ENCODE peak calls at places on chromosomes 11 and 22, in four cellular contexts. C is WERI-Rb-1, A is breast epithelium, T is endodermal cell. D is an unnamed sample.

GRCh38 chr11:129023968-129024676 is 81.5 kb upstream of the TP53AIP1 start:
- DNase-seq in C (peak; percentile 60), T (peak; percentile 89), A (peak; percentile 75), D (no peak)

GRCh38 chr22:48629631-48630443 is 1197.8 kb downstream of the BRD1 start:
- DNase-seq in T (no peak), C (peak; percentile 62), A (no peak), D (no peak)

GRCh38 chr11:102513869-102514268 is 16.7 kb downstream of the MMP7 start:
- DNase-seq in A (peak; percentile 89), T (no peak), C (no peak), D (no peak)

GRCh38 chr11:115447273-115447864 is 56.8 kb downstream of the CADM1 start:
- DNase-seq in A (no peak), C (no peak), T (no peak), D (no peak)

GRCh38 chr11:112096194-112096593 is 9.5 kb downstream of the SDHD start:
- DNase-seq in C (no peak), T (no peak), A (no peak), D (no peak)

GRCh38 chr11:100963375-100963774 is 166.2 kb downstream of the PGR start:
- DNase-seq in T (no peak), C (no peak), A (no peak), D (no peak)

GRCh38 chr11:126139541-126140091 is 71.8 kb downstream of the RPUSD4 start:
- DNase-seq in A (no peak), T (peak; percentile 48), C (no peak), D (no peak)

GRCh38 chr11:1876361-1877063 is 15.2 kb downstream of the PRR33 start:
- DNase-seq in A (no peak), T (peak; percentile 83), C (peak; percentile 58), D (no peak)

DNA sequence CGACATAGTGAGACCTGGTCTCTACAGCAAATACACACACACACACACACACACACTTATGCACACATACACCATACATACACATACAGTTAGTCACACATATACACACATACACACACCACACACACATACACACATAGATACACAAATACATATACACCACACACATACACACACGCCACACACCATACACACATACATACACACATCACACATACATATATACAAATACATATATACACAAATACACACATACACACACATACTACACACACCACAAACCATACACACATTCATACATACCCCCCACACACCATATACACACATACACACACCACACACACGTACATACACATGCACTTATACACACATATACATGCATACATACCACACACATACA is 57.7 kb downstream of the MICAL2 start:
- DNase-seq in A (no peak), C (no peak), T (no peak), D (no peak)
- H3K27ac ChIP-seq in A (no peak overlapping the region), C (no peak overlapping the region), T (no peak overlapping the region), D (peak overlapping the region; percentile 98)

GRCh38 chr22:35353318-35353717 is 27.6 kb upstream of the HMOX1 start:
- DNase-seq in T (no peak), C (no peak), A (no peak), D (no peak)
- H3K27ac ChIP-seq in T (no peak overlapping the region), C (no peak overlapping the region), A (no peak overlapping the region), D (no peak overlapping the region)

GRCh38 chr11:132234878-132235277 is 864.5 kb downstream of the NTM start:
- DNase-seq in A (no peak), C (no peak), T (no peak), D (no peak)
- H3K27ac ChIP-seq in A (no peak overlapping the region), C (no peak overlapping the region), T (no peak overlapping the region), D (no peak overlapping the region)

GRCh38 chr11:30938801-30939200 is 352.6 kb upstream of the MPPED2 start:
- DNase-seq in A (no peak), C (no peak), T (no peak), D (no peak)
- H3K27ac ChIP-seq in A (no peak overlapping the region), C (no peak overlapping the region), T (no peak overlapping the region), D (no peak overlapping the region)

GRCh38 chr11:26904801-26905200 is 89.1 kb upstream of the FIBIN start:
- DNase-seq in A (no peak), T (no peak), C (no peak), D (no peak)

GRCh38 chr11:26914968-26915367 is 78.9 kb upstream of the FIBIN start:
- DNase-seq in C (no peak), T (no peak), A (no peak), D (no peak)

GRCh38 chr11:26909429-26910009 is 84.4 kb upstream of the FIBIN start:
- DNase-seq in T (no peak), A (no peak), C (no peak), D (no peak)

GRCh38 chr11:26905368-26905767 is 88.5 kb upstream of the FIBIN start:
- DNase-seq in T (no peak), A (no peak), C (no peak), D (no peak)

DNA sequence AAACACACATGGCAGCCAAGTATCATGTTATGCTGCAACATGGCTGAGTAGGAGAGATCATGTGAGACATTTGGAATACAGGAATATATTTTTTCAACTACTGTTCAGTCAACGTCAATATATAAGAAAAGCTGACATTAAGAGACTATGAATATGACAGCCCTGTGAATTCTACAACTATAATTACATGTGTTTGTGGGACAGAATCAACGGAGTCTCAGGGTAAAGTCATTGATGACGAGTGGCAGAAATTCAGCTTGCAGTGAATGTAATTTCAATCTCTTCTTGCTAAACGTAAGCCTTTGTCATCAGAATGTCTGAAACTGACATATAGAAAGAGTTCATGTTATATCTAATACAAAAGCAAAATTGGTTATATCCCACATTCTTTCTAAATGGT is 83.7 kb upstream of the FIBIN start:
- DNase-seq in C (no peak), A (no peak), T (no peak), D (no peak)
- H3K27ac ChIP-seq in C (no peak overlapping the region), A (no peak overlapping the region), T (no peak overlapping the region), D (no peak overlapping the region)

DNA sequence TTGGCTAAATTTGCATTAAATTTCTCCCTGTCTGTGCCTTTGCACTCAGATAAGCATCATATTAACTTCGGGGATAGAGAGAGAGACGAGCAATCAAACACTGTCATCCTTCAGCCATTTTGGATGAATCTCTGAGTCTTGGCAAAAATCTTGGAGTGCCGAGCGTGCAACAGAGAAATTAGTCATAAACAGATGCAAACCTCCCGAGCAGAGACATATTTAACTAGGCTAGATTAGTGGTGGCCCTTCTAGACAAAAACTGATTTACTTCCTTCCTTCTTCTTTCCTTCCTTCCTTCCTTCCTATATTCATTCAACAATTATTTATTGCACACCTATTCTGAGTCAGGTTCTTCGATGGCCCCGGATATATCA is 114.4 kb upstream of the BLID start:
- DNase-seq in T (no peak), A (no peak), C (no peak), D (no peak)
- H3K27ac ChIP-seq in T (peak overlapping the region; percentile 94), A (no peak overlapping the region), C (no peak overlapping the region), D (no peak overlapping the region)

DNA sequence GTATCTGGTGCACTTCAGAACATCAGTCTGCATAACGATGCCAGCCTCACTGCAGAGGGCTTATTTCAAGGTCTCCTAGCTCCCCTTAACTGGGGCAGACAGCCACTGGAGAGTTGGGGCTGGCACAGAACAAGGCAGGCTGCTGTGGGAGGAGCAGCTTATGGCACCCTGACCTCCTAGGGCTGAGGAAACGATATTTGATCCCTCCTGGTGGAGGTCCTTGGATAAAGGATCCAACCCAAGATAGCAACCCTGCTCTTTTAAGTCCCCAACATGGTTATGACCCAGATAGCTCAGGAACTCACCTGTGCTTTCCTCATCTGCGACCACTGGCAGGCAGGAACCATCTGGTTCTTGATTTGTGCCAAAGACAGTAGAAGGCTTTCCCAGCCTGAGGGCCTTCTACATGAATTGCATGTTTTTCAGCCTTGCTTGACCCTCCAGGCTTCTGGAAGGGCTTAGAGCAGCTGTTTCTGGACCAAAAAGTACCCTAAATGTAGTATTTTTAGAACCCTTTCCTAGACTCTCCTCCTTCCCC is 2.8 kb downstream of the TMEM109 start:
- DNase-seq in C (no peak), A (no peak), T (no peak), D (no peak)
- H3K27ac ChIP-seq in C (no peak overlapping the region), A (no peak overlapping the region), T (no peak overlapping the region), D (no peak overlapping the region)

GRCh38 chr22:24069721-24070120 is 58.6 kb downstream of the CABIN1 start:
- DNase-seq in T (no peak), A (no peak), C (no peak), D (no peak)

GRCh38 chr22:24072361-24072760 is 61.3 kb downstream of the CABIN1 start:
- DNase-seq in T (no peak), A (no peak), C (no peak), D (no peak)

GRCh38 chr22:24071686-24072085 is 60.6 kb downstream of the CABIN1 start:
- DNase-seq in T (no peak), A (no peak), C (no peak), D (no peak)

GRCh38 chr22:24068717-24069116 is 57.6 kb downstream of the CABIN1 start:
- DNase-seq in T (no peak), C (no peak), A (no peak), D (no peak)

DNA sequence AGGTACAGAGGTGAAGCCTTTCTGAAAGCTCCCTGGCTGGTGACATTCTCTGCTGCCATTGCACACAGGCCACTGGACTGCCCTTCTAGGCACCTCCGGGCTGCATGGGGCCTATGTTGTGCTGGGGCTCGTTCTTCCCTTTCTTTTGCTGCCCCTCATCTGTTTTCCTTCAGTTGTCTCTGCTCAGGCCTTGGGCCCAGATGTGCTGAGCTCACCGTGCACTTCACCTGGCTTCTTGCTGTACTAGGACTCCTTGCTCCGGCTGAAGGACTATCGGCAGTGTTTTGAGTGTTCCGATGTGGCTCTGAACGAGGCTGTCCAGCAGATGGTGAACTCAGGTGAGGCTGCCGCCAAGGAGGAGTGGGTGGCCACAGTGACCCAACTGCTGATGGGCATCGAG is 59.4 kb downstream of the CABIN1 start:
- DNase-seq in C (no peak), A (no peak), T (no peak), D (no peak)
- H3K27ac ChIP-seq in C (no peak overlapping the region), A (no peak overlapping the region), T (no peak overlapping the region), D (no peak overlapping the region)

DNA sequence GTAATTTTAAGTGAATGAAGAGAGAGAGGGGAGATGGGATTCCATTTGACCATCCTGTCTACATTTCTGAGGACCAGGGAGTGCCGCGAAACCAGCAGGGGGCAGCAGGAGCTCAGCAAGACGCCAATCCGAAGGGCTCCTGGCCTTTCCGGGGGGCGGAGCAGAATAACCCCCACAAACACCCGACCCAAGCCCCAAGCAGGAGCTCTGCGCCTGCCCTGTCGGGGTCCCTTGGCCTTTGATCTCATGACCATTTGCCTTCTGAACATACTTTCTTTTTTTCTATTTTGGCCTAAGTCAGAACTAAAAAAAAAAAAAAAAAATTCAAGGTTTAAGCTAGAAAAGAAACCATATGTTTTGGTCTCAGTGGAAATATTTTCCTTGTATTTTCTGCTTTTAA is 21.9 kb upstream of the SCN2B start:
- DNase-seq in A (peak; percentile 61), C (peak; percentile 82), T (peak; percentile 90), D (peak; percentile 17)
- H3K27ac ChIP-seq in A (no peak overlapping the region), C (no peak overlapping the region), T (no peak overlapping the region), D (no peak overlapping the region)

D was measured in thoracic aorta.